ENCODE peak calls at places on chromosomes 3 and 15, in four cellular contexts. J is left ventricle myocardium inferior, T is brain microvascular endothelial cell, X is Peyer's patch. C is an unnamed sample.

GRCh38 chr3:188947401-188947982 is 224.3 kb upstream of the TPRG1 start:
- DNase-seq in J (peak), T (peak), X (peak), C (no peak)

GRCh38 chr3:10935028-10935427 is 57.5 kb upstream of the SLC6A1 start:
- DNase-seq in J (no peak), T (no peak), X (no peak), C (no peak)

GRCh38 chr15:76401285-76401684 is 64.7 kb downstream of the ISL2 start:
- DNase-seq in J (no peak), T (no peak), X (no peak), C (no peak)

GRCh38 chr3:30628931-30629590 is 22.7 kb downstream of the TGFBR2 start:
- DNase-seq in J (no peak), T (no peak), X (no peak), C (no peak)

GRCh38 chr3:127751163-127751621 is 71.1 kb downstream of the MGLL start:
- DNase-seq in J (no peak), T (no peak), X (no peak), C (no peak)

GRCh38 chr3:109874900-109875735 is 537.8 kb upstream of the DPPA4 start:
- DNase-seq in J (no peak), T (no peak), X (no peak), C (no peak)

GRCh38 chr15:90000175-90000923 is 775 bp upstream of the ZNF710 start:
- DNase-seq in J (no peak), T (no peak), X (no peak), C (peak)

GRCh38 chr15:66359740-66360139 is 3.3 kb upstream of the TIPIN start:
- DNase-seq in J (no peak), T (no peak), X (no peak), C (no peak)

GRCh38 chr3:15217841-15218267 is 11.8 kb downstream of the CAPN7 start:
- DNase-seq in J (no peak), T (no peak), X (no peak), C (no peak)

GRCh38 chr3:162586591-162586990 is 1090.0 kb downstream of the OTOL1 start:
- DNase-seq in J (no peak), T (peak), X (no peak), C (no peak)

GRCh38 chr15:62521396-62521795 is 356.3 kb upstream of the C2CD4B start:
- DNase-seq in J (no peak), T (no peak), X (no peak), C (no peak)

GRCh38 chr15:42060477-42060763 is 33.9 kb downstream of the PLA2G4D start:
- DNase-seq in J (no peak), T (no peak), X (peak), C (no peak)

GRCh38 chr3:179234244-179234643 is 16.7 kb downstream of the KCNMB3 start:
- DNase-seq in J (no peak), T (no peak), X (no peak), C (no peak)

GRCh38 chr3:187166750-187167149 is 27.5 kb upstream of the RPL39L start:
- DNase-seq in J (no peak), T (no peak), X (no peak), C (no peak)

GRCh38 chr3:187165144-187165543 is 25.8 kb upstream of the RPL39L start:
- DNase-seq in J (no peak), T (peak), X (peak), C (peak)

DNA sequence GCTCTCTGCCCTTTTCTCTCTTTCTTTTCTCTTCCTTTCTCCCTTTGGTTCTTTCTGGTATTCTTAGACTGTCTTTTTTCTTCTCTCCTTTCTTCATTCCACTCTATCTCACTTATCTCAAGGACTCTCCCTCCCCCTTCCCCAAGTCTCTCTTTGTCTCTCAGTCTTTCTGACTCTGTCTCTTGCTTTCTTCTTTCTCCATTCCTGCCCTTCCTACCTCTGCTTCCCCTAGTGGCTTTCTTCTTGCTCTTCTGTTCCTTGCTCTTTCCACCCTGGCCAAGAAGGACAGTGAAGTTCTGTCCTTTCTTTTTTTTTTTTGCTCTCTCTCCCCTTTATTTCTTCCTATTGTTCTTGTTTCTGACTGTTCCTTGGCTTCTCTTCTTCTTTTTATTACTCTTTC is 22.3 kb upstream of the RPL39L start:
- DNase-seq in J (no peak), T (no peak), X (no peak), C (no peak)
- TF ChIP-seq CTCF in J (no peak), T (peak), X (no peak), C (no peak)

GRCh38 chr3:45555154-45555591 is 39.4 kb upstream of the LIMD1 start:
- DNase-seq in J (no peak), T (no peak), X (no peak), C (no peak)

GRCh38 chr3:45552773-45553371 is 41.7 kb upstream of the LIMD1 start:
- DNase-seq in J (no peak), T (no peak), X (no peak), C (no peak)

GRCh38 chr3:45554001-45554691 is 40.4 kb upstream of the LIMD1 start:
- DNase-seq in J (peak), T (no peak), X (peak), C (no peak)

GRCh38 chr3:45552031-45552772 is 42.3 kb upstream of the LIMD1 start:
- DNase-seq in J (no peak), T (no peak), X (no peak), C (no peak)

DNA sequence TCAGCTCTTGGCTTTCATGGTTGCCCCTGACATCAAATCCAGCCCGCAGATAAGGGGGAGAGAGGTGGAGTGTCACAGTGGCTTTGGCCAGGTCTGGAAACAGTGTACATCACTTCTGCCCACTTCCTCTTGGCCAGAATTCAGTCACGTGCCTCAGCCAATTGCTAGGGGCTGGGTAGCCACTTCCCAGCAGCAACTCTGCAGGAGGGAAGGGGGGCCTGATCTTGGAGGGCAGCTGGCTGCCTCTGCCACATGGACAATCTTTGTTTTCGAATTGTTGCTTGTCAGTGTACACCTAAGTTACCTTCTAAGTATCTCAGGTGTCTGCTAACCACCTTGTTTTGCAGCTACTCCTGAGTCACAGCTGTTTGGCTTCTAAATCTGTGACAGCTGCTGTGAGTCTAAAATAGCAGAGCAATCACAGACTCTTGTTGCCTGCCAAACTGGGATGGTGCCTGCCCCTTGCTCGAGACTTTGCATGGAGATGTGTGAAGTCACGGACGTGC is 41.0 kb upstream of the LIMD1 start:
- DNase-seq in J (peak), T (peak), X (peak), C (no peak)
- H3K27ac ChIP-seq in J (peak), T (no peak), X (no peak), C (no peak)

DNA sequence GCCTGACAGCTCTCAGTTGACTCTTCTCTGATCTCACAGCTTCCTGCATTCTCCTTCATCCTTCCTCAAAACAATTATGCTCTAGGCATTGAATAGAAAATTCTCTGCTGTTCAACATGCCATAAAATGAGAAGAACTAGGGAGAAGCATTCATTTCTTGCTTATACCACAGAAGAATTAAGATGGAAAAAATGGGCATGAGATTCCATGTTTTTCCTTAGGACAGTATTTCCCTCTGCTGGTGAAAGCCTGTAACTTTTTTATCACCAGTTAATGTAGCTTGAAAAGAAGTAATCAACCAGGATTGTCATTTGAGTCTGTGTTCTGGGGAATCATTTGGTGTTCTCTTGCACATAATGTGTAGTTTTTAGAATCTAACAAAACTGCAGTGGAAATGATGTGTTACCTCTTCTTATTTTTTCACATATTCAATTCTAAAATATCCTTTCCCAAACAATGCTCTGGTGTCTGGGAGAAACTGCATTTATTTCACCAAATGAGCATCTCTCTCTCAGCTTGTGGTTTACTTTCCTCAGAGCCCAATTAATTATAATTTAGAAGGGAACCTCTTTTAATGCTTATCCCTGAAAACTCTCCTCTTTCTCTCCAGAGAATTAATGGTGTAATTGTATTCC is 92.8 kb upstream of the DCBLD2 start:
- DNase-seq in J (no peak), T (peak), X (no peak), C (no peak)
- TF ChIP-seq CTCF in J (peak), T (peak), X (peak), C (peak)

GRCh38 chr15:70698991-70699390 is 64.4 kb downstream of the UACA start:
- DNase-seq in J (no peak), T (no peak), X (no peak), C (no peak)
- H3K27ac ChIP-seq in J (peak), T (no peak), X (no peak), C (no peak)

GRCh38 chr3:128950223-128950938 is 43.5 kb downstream of the CFAP92 start:
- DNase-seq in J (no peak), T (peak), X (no peak), C (peak)
- TF ChIP-seq CTCF in J (peak), T (peak), X (no peak), C (peak)

C was measured in DND-41.